ENCODE peak calls at places on chromosomes 2 and 18, in seven cellular contexts. K is Peyer's patch, B is stomach, W is gastrocnemius medialis, L is endothelial cell of umbilical vein, X is uterus, A is HepG2. M is an unnamed sample.

GRCh38 chr2:23566236-23567142 is 181.5 kb downstream of the KLHL29 start:
- DNase-seq in K (no peak), B (no peak), W (no peak), L (peak), X (no peak), A (peak), M (no peak)

GRCh38 chr2:207487650-207488315 is 42.0 kb upstream of the CREB1 start:
- DNase-seq in K (no peak), B (no peak), W (no peak), L (no peak), X (no peak), A (no peak), M (no peak)

GRCh38 chr2:55721601-55722215 is 28.1 kb upstream of the PNPT1 start:
- DNase-seq in K (no peak), B (no peak), W (no peak), L (no peak), X (no peak), A (no peak), M (no peak)

GRCh38 chr2:20578895-20579825 is 71.7 kb downstream of the HS1BP3 start:
- DNase-seq in K (peak), B (peak), W (peak), L (peak), X (peak), A (peak), M (peak)

GRCh38 chr2:130987519-130988425 is 105.5 kb downstream of the FAM168B start:
- DNase-seq in K (no peak), B (no peak), W (no peak), L (no peak), X (no peak), A (no peak), M (no peak)

GRCh38 chr2:129482626-129483025 is 496.8 kb upstream of the RAB6C start:
- DNase-seq in K (no peak), B (no peak), W (no peak), L (no peak), X (no peak), A (no peak), M (no peak)

GRCh38 chr2:99926986-99927385 is 215.4 kb downstream of the AFF3 start:
- DNase-seq in K (no peak), B (no peak), W (no peak), L (no peak), X (no peak), A (no peak), M (no peak)

GRCh38 chr2:178282075-178282474 is 87.8 kb downstream of the OSBPL6 start:
- DNase-seq in K (no peak), B (no peak), W (no peak), L (peak), X (no peak), A (no peak), M (no peak)

GRCh38 chr18:6056171-6056932 is 161.0 kb upstream of the TMEM200C start:
- DNase-seq in K (no peak), B (no peak), W (no peak), L (peak), X (no peak), A (peak), M (no peak)

GRCh38 chr2:3188405-3188946 is 189.1 kb downstream of the EIPR1 start:
- DNase-seq in K (peak), B (no peak), W (no peak), L (no peak), X (no peak), A (no peak), M (no peak)

GRCh38 chr18:63427566-63427965 is 5.3 kb upstream of the VPS4B start:
- DNase-seq in K (no peak), B (no peak), W (no peak), L (no peak), X (no peak), A (no peak), M (no peak)
- TF ChIP-seq POLR2A in K (no peak), B (no peak), W (no peak), L (no peak), X (no peak), A (no peak), M (no peak)

GRCh38 chr2:9751831-9752230 is 91.4 kb upstream of the TAF1B start:
- DNase-seq in K (no peak), B (no peak), W (no peak), L (no peak), X (no peak), A (no peak), M (no peak)

GRCh38 chr2:9752441-9753275 is 90.6 kb upstream of the TAF1B start:
- DNase-seq in K (peak), B (no peak), W (no peak), L (no peak), X (no peak), A (peak), M (no peak)

GRCh38 chr2:9754532-9754887 is 88.8 kb upstream of the TAF1B start:
- DNase-seq in K (no peak), B (no peak), W (no peak), L (no peak), X (no peak), A (no peak), M (no peak)

GRCh38 chr2:9753665-9754531 is 89.4 kb upstream of the TAF1B start:
- DNase-seq in K (peak), B (peak), W (no peak), L (no peak), X (no peak), A (no peak), M (peak)

GRCh38 chr2:9753276-9753600 is 90.0 kb upstream of the TAF1B start:
- DNase-seq in K (no peak), B (peak), W (no peak), L (peak), X (no peak), A (no peak), M (no peak)
- TF ChIP-seq POLR2A in K (no peak), B (no peak), W (no peak), L (peak), X (no peak), A (no peak), M (no peak)

GRCh38 chr2:174341301-174341994 is 6.7 kb downstream of the SP9 start:
- DNase-seq in K (peak), B (peak), W (peak), L (peak), X (peak), A (peak), M (peak)
- TF ChIP-seq POLR2A in K (no peak), B (no peak), W (no peak), L (no peak), X (no peak), A (no peak), M (no peak)

GRCh38 chr2:170928036-170928823 is 823 bp upstream of the GORASP2 start:
- DNase-seq in K (no peak), B (no peak), W (no peak), L (no peak), X (no peak), A (peak), M (no peak)
- TF ChIP-seq POLR2A in K (no peak), B (no peak), W (no peak), L (no peak), X (no peak), A (peak), M (no peak)